ENCODE peak calls at places on chromosomes 1 and 21, in ten cellular contexts. U is activated T-cell treated with anti-CD3 and anti-CD28 coated beads for 1 hour, I is posterior cingulate gyrus, B is kidney tubule cell, L is Peyer's patch, H is GM13976, E is Right ventricle myocardium superior, V is Kasumi-1, T is small intestine, A is COR-L47. G is an unnamed sample.
A peak's percentile ranks its signal among the peaks of the same experiment; 100 is the strongest.

GRCh38 chr1:227889863-227890405 is 57.8 kb downstream of the WNT9A start:
- DNase-seq in L (peak; percentile 38), B (no peak), A (no peak), E (no peak), V (no peak), H (no peak), T (no peak), I (no peak), U (no peak), G (peak; percentile 85)

GRCh38 chr1:154970631-154971340 is at the start of gene SHC1:
- DNase-seq in B (peak; percentile 88), E (peak; percentile 96), U (no peak), T (peak; percentile 61), L (peak; percentile 91), V (peak; percentile 48), I (peak; percentile 72), A (peak; percentile 70), H (peak; percentile 85), G (peak; percentile 96)

GRCh38 chr1:200211157-200211556 is 183.6 kb downstream of the NR5A2 start:
- DNase-seq in I (no peak), L (no peak), E (no peak), B (peak; percentile 13), H (no peak), T (no peak), V (no peak), U (no peak), A (no peak), G (no peak)

GRCh38 chr1:153567621-153568366 is 2.1 kb upstream of the S100A2 start:
- DNase-seq in A (no peak), E (no peak), L (no peak), U (no peak), V (no peak), T (no peak), I (no peak), B (peak; percentile 99), H (no peak), G (peak; percentile 85)

GRCh38 chr1:203271018-203271743 is 34.1 kb upstream of the BTG2 start:
- DNase-seq in T (peak; percentile 85), E (peak; percentile 67), B (peak; percentile 66), L (peak; percentile 92), H (peak; percentile 64), U (no peak), A (peak; percentile 41), I (peak; percentile 50), V (peak; percentile 87), G (no peak)

GRCh38 chr1:197683895-197684553 is 91.3 kb downstream of the DENND1B start:
- DNase-seq in A (no peak), H (no peak), I (no peak), L (no peak), U (no peak), B (peak; percentile 18), E (no peak), V (no peak), T (no peak), G (no peak)

GRCh38 chr1:117167402-117167801 is 43.3 kb downstream of the VTCN1 start:
- DNase-seq in L (no peak), H (no peak), V (no peak), U (no peak), I (no peak), B (peak; percentile 93), A (no peak), E (no peak), T (no peak), G (no peak)

GRCh38 chr1:170521818-170522217 is 10.1 kb upstream of the GORAB start:
- DNase-seq in L (no peak), T (no peak), I (no peak), V (no peak), A (no peak), E (no peak), U (no peak), H (no peak), B (no peak), G (no peak)

GRCh38 chr1:90346349-90346748 is 351.4 kb downstream of the ZNF326 start:
- DNase-seq in A (no peak), B (no peak), H (no peak), U (no peak), V (no peak), T (no peak), L (no peak), E (no peak), I (no peak), G (no peak)

GRCh38 chr1:48105167-48105566 is 108.0 kb upstream of the TRABD2B start:
- DNase-seq in I (no peak), E (no peak), L (no peak), V (no peak), T (no peak), U (no peak), A (no peak), H (no peak), B (peak; percentile 50), G (no peak)

GRCh38 chr1:68173283-68174172 is 58.8 kb downstream of the WLS start:
- DNase-seq in T (no peak), I (no peak), A (peak; percentile 73), B (peak; percentile 53), V (no peak), H (no peak), E (no peak), U (no peak), L (no peak), G (no peak)

GRCh38 chr1:158035976-158036583 is 42.6 kb downstream of the KIRREL1 start:
- DNase-seq in B (peak; percentile 59), I (no peak), L (peak; percentile 67), A (peak; percentile 11), E (no peak), T (peak; percentile 33), U (no peak), V (no peak), H (no peak), G (no peak)

GRCh38 chr21:36463991-36464390 is 15.9 kb downstream of the CLDN14 start:
- DNase-seq in A (no peak), E (no peak), T (no peak), B (peak; percentile 61), L (no peak), H (no peak), I (no peak), U (no peak), V (no peak), G (no peak)

GRCh38 chr1:62977321-62977720 is 193.4 kb downstream of the ATG4C start:
- DNase-seq in V (no peak), T (no peak), E (no peak), H (no peak), B (no peak), A (no peak), I (no peak), U (no peak), L (no peak), G (no peak)